ENCODE peak calls at places on chromosomes 2 and 18, in six cellular contexts. P, K, R, O, W and N are unnamed samples. For H3K36me3, the result is how much of the 10 kb centered on the place peaks cover.

GRCh38 chr2:60282886-60283285 is 270.6 kb downstream of the BCL11A start:
- DNase-seq in P (no peak), K (no peak), R (no peak), O (no peak), W (no peak), N (no peak)

GRCh38 chr2:98438190-98439133 is 6.2 kb upstream of the INPP4A start:
- DNase-seq in P (no peak), K (no peak), R (no peak), O (no peak), W (no peak), N (no peak)

GRCh38 chr2:164719996-164720941 is 99.0 kb upstream of the GRB14 start:
- DNase-seq in P (no peak), K (no peak), R (no peak), O (no peak), W (peak), N (peak)

GRCh38 chr2:168639501-168639900 is 162.9 kb upstream of the NOSTRIN start:
- DNase-seq in P (no peak), K (peak), R (no peak), O (no peak), W (no peak), N (peak)

GRCh38 chr2:153770359-153770991 is 101.2 kb upstream of the GALNT13 start:
- DNase-seq in P (no peak), K (no peak), R (no peak), O (no peak), W (no peak), N (no peak)

GRCh38 chr2:13681936-13682335 is 950.6 kb upstream of the LRATD1 start:
- DNase-seq in P (no peak), K (no peak), R (no peak), O (no peak), W (no peak), N (no peak)

GRCh38 chr2:231069379-231070054 is 12.8 kb downstream of the PSMD1 start:
- DNase-seq in P (no peak), K (no peak), R (no peak), O (no peak), W (no peak), N (no peak)

GRCh38 chr2:162125138-162125537 is 26.9 kb downstream of the GCG start:
- DNase-seq in P (no peak), K (no peak), R (no peak), O (no peak), W (no peak), N (no peak)

GRCh38 chr2:29108225-29108624 is 7.0 kb upstream of the CLIP4 start:
- DNase-seq in P (no peak), K (peak), R (peak), O (no peak), W (peak), N (no peak)

GRCh38 chr2:241680827-241681599 is 5.6 kb downstream of the DTYMK start:
- DNase-seq in P (no peak), K (no peak), R (peak), O (no peak), W (no peak), N (no peak)

GRCh38 chr2:119013640-119014039 is 71.6 kb downstream of the MARCO start:
- DNase-seq in P (no peak), K (no peak), R (no peak), O (no peak), W (no peak), N (no peak)

GRCh38 chr2:204731996-204732395 is 186.7 kb downstream of the PARD3B start:
- DNase-seq in P (no peak), K (no peak), R (no peak), O (no peak), W (no peak), N (no peak)

GRCh38 chr2:136058951-136059530 is 58.9 kb downstream of the CXCR4 start:
- DNase-seq in P (no peak), K (no peak), R (no peak), O (no peak), W (no peak), N (no peak)

GRCh38 chr2:143816927-143817326 is 687.7 kb downstream of the ARHGAP15 start:
- DNase-seq in P (no peak), K (no peak), R (no peak), O (no peak), W (no peak), N (no peak)

DNA sequence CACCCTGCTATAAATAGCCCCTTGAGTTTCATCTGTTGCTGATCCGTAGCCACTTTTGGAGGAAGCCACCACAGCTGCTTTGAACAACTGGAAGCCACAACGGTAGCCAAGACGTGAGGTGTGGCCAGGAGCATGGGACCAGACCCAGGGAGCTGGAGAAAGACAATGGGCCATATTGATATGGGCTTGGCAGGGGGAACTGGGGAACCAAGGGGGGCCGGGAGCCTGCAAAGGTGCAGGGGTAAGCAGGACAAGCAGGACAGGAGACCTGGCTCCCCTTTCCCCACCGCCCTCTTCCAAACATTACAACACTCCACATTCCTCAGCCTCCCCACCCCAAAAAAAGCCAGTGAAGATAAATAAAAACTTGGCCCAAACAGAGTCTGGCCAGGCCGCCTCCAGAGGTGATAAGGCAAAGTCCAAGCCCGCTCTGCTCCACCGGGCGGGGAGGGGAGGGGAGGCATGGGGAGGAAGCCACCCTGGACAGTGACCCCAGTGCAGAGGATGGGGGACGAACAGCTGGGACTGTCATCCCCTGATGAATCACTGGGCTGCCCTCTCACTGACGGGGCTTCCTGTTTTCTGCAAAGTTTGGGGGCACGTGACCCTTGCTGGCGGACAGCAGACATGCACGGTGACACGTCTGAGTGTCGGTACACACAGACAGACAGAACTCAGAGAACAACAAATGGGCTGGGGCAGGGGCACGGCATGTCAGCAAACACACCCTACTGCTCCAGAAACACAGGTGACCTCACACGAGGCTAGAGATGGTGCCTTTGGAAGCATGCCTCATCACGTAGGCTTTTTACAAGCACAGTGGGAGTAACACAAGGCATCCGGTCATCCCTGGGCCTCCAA is 100.3 kb downstream of the TNS1 start:
- DNase-seq in P (no peak), K (peak), R (peak), O (no peak), W (peak), N (peak)
- H3K36me3 ChIP-seq in P (under half), K (under half), R (under half), O (under half), W (under half), N (under half)

DNA sequence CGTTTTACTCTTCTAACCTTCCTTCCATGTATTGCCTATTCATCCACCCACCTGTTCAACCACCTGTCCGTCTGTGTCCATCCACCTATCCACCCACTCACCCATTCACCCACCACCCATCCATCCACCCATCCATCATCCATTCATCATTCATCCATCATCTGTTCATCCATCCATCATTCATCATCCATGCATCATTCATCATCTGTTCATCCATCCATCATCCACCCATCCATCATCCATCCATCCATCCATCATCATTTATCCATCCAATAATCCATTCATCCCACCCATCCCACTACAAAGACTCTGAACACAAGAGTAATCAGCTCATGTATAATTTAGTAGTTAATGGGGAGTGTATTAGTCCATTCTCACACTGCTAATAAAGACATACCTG is 78.0 kb downstream of the ACOXL start:
- DNase-seq in P (no peak), K (no peak), R (no peak), O (no peak), W (no peak), N (no peak)
- H3K36me3 ChIP-seq in P (under half), K (under half), R (under half), O (under half), W (under half), N (under half)

GRCh38 chr18:13485182-13485581 is 241.2 kb downstream of the FAM210A start:
- DNase-seq in P (no peak), K (no peak), R (no peak), O (no peak), W (no peak), N (no peak)

GRCh38 chr18:13482641-13482945 is 243.8 kb downstream of the FAM210A start:
- DNase-seq in P (no peak), K (no peak), R (no peak), O (no peak), W (no peak), N (no peak)

GRCh38 chr18:13481820-13482640 is 244.3 kb downstream of the FAM210A start:
- DNase-seq in P (no peak), K (no peak), R (no peak), O (no peak), W (no peak), N (no peak)

GRCh38 chr18:13485604-13486003 is 240.8 kb downstream of the FAM210A start:
- DNase-seq in P (no peak), K (no peak), R (no peak), O (no peak), W (no peak), N (no peak)

GRCh38 chr18:13483316-13484270 is 242.8 kb downstream of the FAM210A start:
- DNase-seq in P (no peak), K (peak), R (no peak), O (no peak), W (no peak), N (no peak)
- H3K36me3 ChIP-seq in P (under half), K (under half), R (under half), O (under half), W (under half), N (under half)

GRCh38 chr18:79708412-79708811 is 28.8 kb downstream of the CTDP1 start:
- DNase-seq in P (no peak), K (no peak), R (no peak), O (no peak), W (no peak), N (no peak)
- H3K36me3 ChIP-seq in P (half or more), K (under half), R (under half), O (under half), W (under half), N (under half)

GRCh38 chr2:151422917-151423439 is 13.3 kb downstream of the RIF1 start:
- DNase-seq in P (no peak), K (no peak), R (no peak), O (no peak), W (no peak), N (no peak)

GRCh38 chr2:151417650-151418049 is 7.9 kb downstream of the RIF1 start:
- DNase-seq in P (no peak), K (no peak), R (no peak), O (no peak), W (no peak), N (no peak)
- H3K36me3 ChIP-seq in P (half or more), K (under half), R (half or more), O (under half), W (under half), N (under half)

GRCh38 chr18:36532394-36532793 is 234.9 kb downstream of the FHOD3 start:
- DNase-seq in P (no peak), K (no peak), R (no peak), O (no peak), W (peak), N (no peak)

GRCh38 chr18:36532815-36533214 is 235.3 kb downstream of the FHOD3 start:
- DNase-seq in P (no peak), K (no peak), R (no peak), O (no peak), W (no peak), N (no peak)

GRCh38 chr18:36529747-36530146 is 232.2 kb downstream of the FHOD3 start:
- DNase-seq in P (no peak), K (no peak), R (no peak), O (no peak), W (no peak), N (no peak)

GRCh38 chr18:36530676-36531405 is 233.3 kb downstream of the FHOD3 start:
- DNase-seq in P (no peak), K (no peak), R (no peak), O (no peak), W (no peak), N (no peak)

DNA sequence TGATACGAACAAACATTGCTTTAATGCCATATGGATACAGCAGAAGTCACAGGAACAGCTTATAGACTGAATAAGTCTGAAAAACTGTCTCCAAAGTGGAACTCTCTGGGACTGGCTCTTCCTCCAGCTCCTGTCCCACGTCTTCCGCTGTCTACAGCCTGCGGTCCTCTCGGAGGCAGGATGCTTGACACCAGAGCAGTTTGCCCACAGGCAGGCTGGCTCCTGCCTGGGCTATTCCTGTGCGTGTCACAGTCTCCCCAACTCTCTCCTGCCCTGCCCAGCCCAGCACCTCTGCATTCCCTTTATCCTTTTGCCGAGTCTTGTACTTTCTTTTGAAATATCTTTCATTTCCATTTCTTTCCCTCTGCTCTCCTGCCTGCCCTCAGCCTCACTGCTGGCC is 234.1 kb downstream of the FHOD3 start:
- DNase-seq in P (no peak), K (no peak), R (no peak), O (no peak), W (no peak), N (no peak)
- H3K36me3 ChIP-seq in P (under half), K (under half), R (under half), O (under half), W (under half), N (under half)

GRCh38 chr2:6965071-6965795 is 48.0 kb downstream of the RNF144A start:
- DNase-seq in P (no peak), K (no peak), R (no peak), O (no peak), W (no peak), N (no peak)
- H3K36me3 ChIP-seq in P (under half), K (under half), R (under half), O (under half), W (under half), N (under half)

GRCh38 chr2:70709746-70710145 is 58.3 kb downstream of the ADD2 start:
- DNase-seq in P (no peak), K (no peak), R (no peak), O (no peak), W (no peak), N (no peak)
- H3K36me3 ChIP-seq in P (under half), K (under half), R (under half), O (under half), W (under half), N (under half)

GRCh38 chr18:4931209-4931608 is 265.8 kb downstream of the AKAIN1 start:
- DNase-seq in P (no peak), K (no peak), R (no peak), O (no peak), W (no peak), N (no peak)
- H3K36me3 ChIP-seq in P (under half), K (under half), R (under half), O (under half), W (under half), N (under half)

GRCh38 chr2:224479826-224480225 is 77.9 kb upstream of the FAM124B start:
- DNase-seq in P (no peak), K (no peak), R (no peak), O (no peak), W (no peak), N (no peak)
- H3K36me3 ChIP-seq in P (half or more), K (under half), R (under half), O (under half), W (under half), N (under half)